ENCODE peak calls at places on chromosomes 2 and 18, in ten cellular contexts. S, R, E, I, Y, D, C, V, Q and M are unnamed samples.

GRCh38 chr18:9952633-9953416 is 39.0 kb downstream of the VAPA start:
- DNase-seq in R (no peak), D (no peak), Q (no peak), C (no peak), S (peak; percentile 36), V (no peak), I (no peak), Y (no peak), E (no peak), M (no peak)

GRCh38 chr18:22132258-22132657 is 37.1 kb upstream of the GATA6 start:
- DNase-seq in I (no peak), Q (no peak), E (no peak), R (no peak), V (no peak), Y (no peak), C (no peak), S (no peak), D (no peak), M (no peak)

GRCh38 chr2:138787053-138787666 is 7.0 kb upstream of the NXPH2 start:
- DNase-seq in E (no peak), C (no peak), Y (peak; percentile 46), S (peak; percentile 66), R (peak; percentile 25), Q (peak; percentile 11), V (peak; percentile 59), D (peak; percentile 12), I (no peak), M (peak; percentile 66)

GRCh38 chr2:6576312-6576711 is 289.4 kb downstream of the CMPK2 start:
- DNase-seq in D (peak; percentile 65), R (no peak), Y (no peak), S (no peak), Q (no peak), I (no peak), C (no peak), E (no peak), V (peak; percentile 21), M (no peak)

GRCh38 chr2:167862787-167863186 is 384.6 kb downstream of the STK39 start:
- DNase-seq in Q (no peak), S (no peak), V (peak; percentile 5), Y (no peak), C (no peak), R (no peak), D (no peak), E (no peak), I (no peak), M (peak; percentile 13)

GRCh38 chr2:12884713-12885282 is 168.1 kb downstream of the TRIB2 start:
- DNase-seq in Q (peak; percentile 6), Y (no peak), I (peak; percentile 71), E (no peak), D (peak; percentile 19), R (peak; percentile 5), C (no peak), S (peak; percentile 76), V (peak; percentile 63), M (no peak)

GRCh38 chr2:13714466-13714865 is 918.1 kb upstream of the LRATD1 start:
- DNase-seq in I (no peak), D (no peak), S (no peak), E (no peak), Y (no peak), R (no peak), V (no peak), Q (no peak), C (no peak), M (no peak)

GRCh38 chr2:67289921-67290371 is 107.2 kb upstream of the ETAA1 start:
- DNase-seq in Y (no peak), E (no peak), S (peak; percentile 87), I (no peak), C (no peak), D (no peak), Q (no peak), R (peak; percentile 63), V (peak; percentile 64), M (no peak)

GRCh38 chr2:46120792-46121565 is 176.2 kb upstream of the EPAS1 start:
- DNase-seq in E (no peak), Y (no peak), I (no peak), R (no peak), Q (no peak), V (no peak), D (no peak), S (no peak), C (no peak), M (no peak)

GRCh38 chr2:163420604-163421003 is 315.2 kb downstream of the FIGN start:
- DNase-seq in I (no peak), S (no peak), Y (no peak), C (no peak), D (no peak), Q (no peak), R (no peak), E (no peak), V (no peak), M (no peak)

GRCh38 chr2:145380436-145381017 is 860.6 kb upstream of the ZEB2 start:
- DNase-seq in I (no peak), R (peak; percentile 58), S (peak; percentile 78), Q (no peak), V (peak; percentile 75), Y (no peak), E (no peak), C (no peak), D (peak; percentile 19), M (peak; percentile 22)

GRCh38 chr2:30866974-30867373 is 59.7 kb upstream of the CAPN13 start:
- DNase-seq in C (no peak), D (no peak), E (no peak), R (no peak), Q (no peak), V (no peak), S (no peak), I (no peak), Y (no peak), M (no peak)

GRCh38 chr2:35220471-35220870 is 1135.1 kb upstream of the CRIM1 start:
- DNase-seq in V (no peak), Y (no peak), S (no peak), E (no peak), I (no peak), C (no peak), D (no peak), Q (no peak), R (no peak), M (no peak)

GRCh38 chr2:99559075-99559662 is 69.4 kb upstream of the REV1 start:
- DNase-seq in Q (peak; percentile 95), D (peak; percentile 49), Y (peak; percentile 66), R (peak; percentile 71), C (peak; percentile 54), I (peak; percentile 85), E (peak; percentile 81), V (peak; percentile 68), S (peak; percentile 63), M (peak; percentile 80)

GRCh38 chr2:46866770-46867246 is 48.8 kb downstream of the MCFD2 start:
- DNase-seq in V (no peak), I (peak; percentile 78), R (no peak), Q (no peak), Y (no peak), D (no peak), C (no peak), S (no peak), E (no peak), M (no peak)

GRCh38 chr2:84395819-84396218 is 63.3 kb downstream of the SUCLG1 start:
- DNase-seq in V (peak; percentile 17), C (no peak), I (no peak), Q (no peak), Y (no peak), R (no peak), S (peak; percentile 54), D (no peak), E (no peak), M (no peak)

GRCh38 chr2:9907402-9907801 is 44.1 kb upstream of the GRHL1 start:
- DNase-seq in V (no peak), I (no peak), Y (no peak), C (no peak), D (no peak), E (no peak), Q (no peak), S (no peak), R (no peak), M (no peak)

GRCh38 chr18:26948703-26949102 is 83.2 kb upstream of the AQP4 start:
- DNase-seq in S (no peak), Y (no peak), D (no peak), R (no peak), V (no peak), Q (no peak), C (no peak), I (no peak), E (no peak), M (no peak)

GRCh38 chr18:58901143-58901542 is 36.5 kb downstream of the ZNF532 start:
- DNase-seq in Y (no peak), V (no peak), I (no peak), S (no peak), C (no peak), R (no peak), D (no peak), E (no peak), Q (no peak), M (no peak)